ENCODE peak calls at places on chromosomes 13 and 19, in seven cellular contexts. P is trophoblast cell, Y is H1, U is mesenchymal stem cell, L is IMR-90, A is H9, V is mesendoderm. Q is an unnamed sample.

GRCh38 chr19:11227201-11227886 is 12.1 kb upstream of the ANGPTL8 start:
- DNase-seq in A (peak; percentile 98), Y (peak; percentile 94), L (no peak), V (peak; percentile 88), P (peak; percentile 1), U (no peak), Q (no peak)

GRCh38 chr13:29160862-29161261 is 340.7 kb downstream of the MTUS2 start:
- DNase-seq in A (no peak), V (no peak), L (no peak), P (no peak), U (no peak), Y (no peak), Q (no peak)

GRCh38 chr19:41434450-41434849 is 5.3 kb downstream of the DMAC2 start:
- DNase-seq in Y (no peak), U (no peak), V (no peak), A (no peak), L (no peak), P (no peak), Q (no peak)

GRCh38 chr13:52848455-52849190 is at the start of gene PCDH8:
- DNase-seq in P (no peak), A (peak; percentile 91), L (no peak), V (peak; percentile 93), U (no peak), Y (peak; percentile 94), Q (peak; percentile 79)

GRCh38 chr13:33235078-33235477 is 50.5 kb downstream of the STARD13 start:
- DNase-seq in P (no peak), A (no peak), U (peak; percentile 39), V (no peak), L (peak; percentile 76), Y (no peak), Q (no peak)

GRCh38 chr19:29104605-29105241 is 108.2 kb downstream of the UQCRFS1 start:
- DNase-seq in L (no peak), P (no peak), U (no peak), V (no peak), Y (no peak), A (no peak), Q (no peak)

GRCh38 chr13:25575562-25575961 is 203.8 kb downstream of the ATP8A2 start:
- DNase-seq in L (no peak), Y (no peak), A (no peak), P (no peak), V (no peak), U (no peak), Q (no peak)

GRCh38 chr19:29645911-29646310 is 19.4 kb upstream of the PLEKHF1 start:
- DNase-seq in U (no peak), V (no peak), P (no peak), Y (no peak), A (no peak), L (peak; percentile 34), Q (no peak)

GRCh38 chr19:291561-292280 is 518 bp upstream of the PLPP2 start:
- DNase-seq in P (peak; percentile 71), U (no peak), V (no peak), A (peak; percentile 52), L (no peak), Y (no peak), Q (no peak)

GRCh38 chr19:57559008-57559403 is 657 bp downstream of the ZNF550 start:
- DNase-seq in P (no peak), U (peak; percentile 21), A (peak; percentile 30), L (no peak), Y (no peak), V (peak; percentile 56), Q (no peak)

GRCh38 chr19:33132425-33132824 is 511 bp downstream of the WDR88 start:
- DNase-seq in U (no peak), P (no peak), V (peak; percentile 51), A (peak; percentile 74), L (no peak), Y (peak; percentile 68), Q (no peak)

GRCh38 chr19:58572818-58573657 is at the start of gene MZF1:
- DNase-seq in V (peak; percentile 100), Y (peak; percentile 100), P (peak; percentile 100), A (peak; percentile 100), U (peak; percentile 100), L (peak; percentile 100), Q (peak; percentile 100)

GRCh38 chr13:45048890-45049407 is 59.6 kb downstream of the GPALPP1 start:
- DNase-seq in A (no peak), L (no peak), V (peak; percentile 70), Y (no peak), P (no peak), U (no peak), Q (no peak)

GRCh38 chr19:18737337-18737953 is 53.7 kb downstream of the COMP start:
- DNase-seq in Y (no peak), U (no peak), P (no peak), L (peak; percentile 15), V (no peak), A (peak; percentile 15), Q (no peak)

GRCh38 chr13:40932252-40932651 is 86.9 kb downstream of the ELF1 start:
- DNase-seq in L (no peak), U (no peak), Y (no peak), P (no peak), V (no peak), A (no peak), Q (no peak)

GRCh38 chr19:40284501-40285352 is at the start of gene AKT2:
- DNase-seq in V (peak; percentile 90), U (peak; percentile 66), P (no peak), A (peak; percentile 88), Y (peak; percentile 98), L (peak; percentile 47), Q (peak; percentile 94)

GRCh38 chr19:4414800-4415251 is 12.4 kb downstream of the CHAF1A start:
- DNase-seq in A (no peak), Y (no peak), L (peak; percentile 61), P (no peak), U (no peak), V (peak; percentile 85), Q (no peak)

GRCh38 chr13:99018418-99019180 is 40.7 kb upstream of the DOCK9 start:
- DNase-seq in L (peak; percentile 68), V (no peak), A (no peak), Y (no peak), P (no peak), U (peak; percentile 39), Q (no peak)

GRCh38 chr13:27194895-27195764 is 23.5 kb upstream of the USP12 start:
- DNase-seq in A (peak; percentile 35), V (peak; percentile 89), U (peak; percentile 90), L (peak; percentile 95), Y (no peak), P (peak; percentile 63), Q (peak; percentile 35)

GRCh38 chr19:413756-414420 is 4.9 kb upstream of the C2CD4C start:
- DNase-seq in Y (no peak), V (no peak), L (no peak), P (no peak), U (no peak), A (no peak), Q (no peak)

GRCh38 chr13:66714795-66715194 is 515.3 kb downstream of the PCDH9 start:
- DNase-seq in V (peak; percentile 2), L (no peak), Y (no peak), P (no peak), U (no peak), A (no peak), Q (no peak)

GRCh38 chr19:12996542-12997094 is 1.3 kb downstream of the NFIX start:
- DNase-seq in U (no peak), Y (peak; percentile 81), P (no peak), A (peak; percentile 59), V (peak; percentile 33), L (peak; percentile 22), Q (no peak)
- H3K27ac ChIP-seq in U (no peak overlapping the region), Y (no peak overlapping the region), P (no peak overlapping the region), A (no peak overlapping the region), V (no peak overlapping the region), L (peak overlapping the region; percentile 51), Q (no peak overlapping the region)

DNA sequence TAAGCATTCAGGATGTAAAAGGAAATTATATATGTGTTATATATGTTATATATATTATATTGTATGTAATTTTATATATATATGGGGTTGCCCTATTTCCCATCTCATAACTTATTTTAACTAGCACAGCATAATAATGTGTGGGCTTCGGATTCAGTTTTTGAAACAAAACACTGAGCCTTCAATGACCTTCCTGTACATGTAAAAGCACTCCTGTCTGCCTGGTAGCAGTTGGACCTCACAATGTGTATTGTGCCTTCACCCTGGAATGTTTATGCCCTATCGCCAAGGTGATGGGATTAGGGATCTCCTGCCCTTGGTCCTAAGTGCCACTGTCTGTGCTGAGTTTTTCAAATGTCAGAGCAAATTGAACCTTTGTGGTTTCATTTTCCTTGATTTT is 968.8 kb downstream of the TUBA3C start:
- DNase-seq in U (peak; percentile 26), P (no peak), V (peak; percentile 63), L (peak; percentile 1), Y (no peak), A (no peak), Q (peak; percentile 32)
- H2AK5ac ChIP-seq in U (no peak overlapping the region), P (no peak overlapping the region), V (no peak overlapping the region), L (no peak overlapping the region), Y (no peak overlapping the region), A (no peak overlapping the region), Q (no peak overlapping the region)

DNA sequence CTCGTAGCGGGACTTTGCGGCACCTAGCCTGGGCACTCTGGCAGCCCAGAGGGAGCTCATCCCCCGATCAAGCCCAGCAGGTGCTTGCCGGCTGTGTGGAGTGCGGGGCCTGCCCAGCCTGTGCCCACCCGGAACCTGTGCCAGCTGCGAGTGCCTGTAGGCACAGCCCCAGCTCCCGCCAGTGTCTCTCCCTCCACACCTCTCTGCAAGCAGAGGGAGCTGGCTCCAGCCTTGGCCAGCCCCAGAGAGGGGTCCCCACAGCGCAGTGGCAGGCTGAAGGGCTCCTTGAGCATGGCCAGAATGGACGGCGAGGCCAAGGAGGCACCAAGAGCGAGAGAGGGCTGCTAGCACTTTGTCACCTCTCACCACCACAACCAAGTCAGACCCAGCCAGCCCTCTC is 55.5 kb upstream of the C1QTNF9B start:
- DNase-seq in P (no peak), A (no peak), V (no peak), Y (no peak), U (no peak), L (no peak), Q (no peak)
- H4K8ac ChIP-seq in P (no peak overlapping the region), A (no peak overlapping the region), V (no peak overlapping the region), Y (no peak overlapping the region), U (no peak overlapping the region), L (no peak overlapping the region), Q (no peak overlapping the region)

GRCh38 chr13:23799945-23800344 is 89.3 kb downstream of the MIPEP start:
- DNase-seq in P (no peak), A (no peak), L (peak; percentile 38), Y (no peak), V (no peak), U (peak; percentile 29), Q (no peak)
- H3K27ac ChIP-seq in P (peak overlapping the region; percentile 17), A (no peak overlapping the region), L (peak overlapping the region; percentile 47), Y (no peak overlapping the region), V (no peak overlapping the region), U (peak overlapping the region; percentile 75), Q (no peak overlapping the region)

Q was measured in neuronal stem cell.